ENCODE peak calls at places on chromosome 22, in eight cellular contexts. One of them, this sample, is unnamed.

GRCh38 chr22:40009231-40009769 is 14.5 kb downstream of the FAM83F start:
- DNase-seq in CD8-positive, alpha-beta T cell: no peak
- DNase-seq in thoracic aorta: no peak
- DNase-seq in ovary: no peak
- DNase-seq in cardiac fibroblast: no peak
- DNase-seq in HFFc6: no peak
- DNase-seq in lower lobe of right lung: peak
- DNase-seq in fibroblast of the aortic adventitia: no peak
- DNase-seq in this sample: no peak

GRCh38 chr22:41524283-41524682 is 20.0 kb downstream of the POLR3H start:
- DNase-seq in fibroblast of the aortic adventitia: peak
- DNase-seq in lower lobe of right lung: peak
- DNase-seq in CD8-positive, alpha-beta T cell: no peak
- DNase-seq in ovary: peak
- DNase-seq in thoracic aorta: peak
- DNase-seq in cardiac fibroblast: peak
- DNase-seq in HFFc6: no peak
- DNase-seq in this sample: no peak

GRCh38 chr22:37354271-37355069 is 72.2 kb downstream of the CYTH4 start:
- DNase-seq in HFFc6: no peak
- DNase-seq in fibroblast of the aortic adventitia: no peak
- DNase-seq in cardiac fibroblast: no peak
- DNase-seq in lower lobe of right lung: no peak
- DNase-seq in ovary: no peak
- DNase-seq in CD8-positive, alpha-beta T cell: no peak
- DNase-seq in thoracic aorta: no peak
- DNase-seq in this sample: no peak

GRCh38 chr22:24506802-24507438 is 11.8 kb downstream of the UPB1 start:
- DNase-seq in thoracic aorta: no peak
- DNase-seq in HFFc6: peak
- DNase-seq in fibroblast of the aortic adventitia: no peak
- DNase-seq in cardiac fibroblast: no peak
- DNase-seq in ovary: peak
- DNase-seq in lower lobe of right lung: no peak
- DNase-seq in CD8-positive, alpha-beta T cell: no peak
- DNase-seq in this sample: no peak

GRCh38 chr22:20264614-20265452 is 3.3 kb downstream of the RTN4R start:
- DNase-seq in fibroblast of the aortic adventitia: no peak
- DNase-seq in cardiac fibroblast: no peak
- DNase-seq in CD8-positive, alpha-beta T cell: no peak
- DNase-seq in lower lobe of right lung: no peak
- DNase-seq in thoracic aorta: no peak
- DNase-seq in ovary: no peak
- DNase-seq in HFFc6: no peak
- DNase-seq in this sample: no peak

GRCh38 chr22:20084547-20085413 is 4.7 kb downstream of the DGCR8 start:
- DNase-seq in CD8-positive, alpha-beta T cell: no peak
- DNase-seq in ovary: no peak
- DNase-seq in cardiac fibroblast: peak
- DNase-seq in fibroblast of the aortic adventitia: peak
- DNase-seq in HFFc6: no peak
- DNase-seq in thoracic aorta: no peak
- DNase-seq in lower lobe of right lung: peak
- DNase-seq in this sample: no peak

GRCh38 chr22:40818192-40818746 is 877 bp downstream of the SLC25A17 start:
- DNase-seq in cardiac fibroblast: no peak
- DNase-seq in fibroblast of the aortic adventitia: peak
- DNase-seq in HFFc6: no peak
- DNase-seq in thoracic aorta: no peak
- DNase-seq in CD8-positive, alpha-beta T cell: no peak
- DNase-seq in lower lobe of right lung: no peak
- DNase-seq in ovary: no peak
- DNase-seq in this sample: no peak

GRCh38 chr22:40071720-40072119 is 77.0 kb downstream of the FAM83F start:
- DNase-seq in lower lobe of right lung: no peak
- DNase-seq in cardiac fibroblast: no peak
- DNase-seq in ovary: no peak
- DNase-seq in thoracic aorta: no peak
- DNase-seq in fibroblast of the aortic adventitia: no peak
- DNase-seq in CD8-positive, alpha-beta T cell: no peak
- DNase-seq in HFFc6: no peak
- DNase-seq in this sample: no peak

GRCh38 chr22:40679964-40680818 is 907 bp downstream of the MCHR1 start:
- DNase-seq in cardiac fibroblast: peak
- DNase-seq in HFFc6: peak
- DNase-seq in CD8-positive, alpha-beta T cell: no peak
- DNase-seq in thoracic aorta: no peak
- DNase-seq in lower lobe of right lung: no peak
- DNase-seq in ovary: peak
- DNase-seq in fibroblast of the aortic adventitia: peak
- DNase-seq in this sample: no peak

DNA sequence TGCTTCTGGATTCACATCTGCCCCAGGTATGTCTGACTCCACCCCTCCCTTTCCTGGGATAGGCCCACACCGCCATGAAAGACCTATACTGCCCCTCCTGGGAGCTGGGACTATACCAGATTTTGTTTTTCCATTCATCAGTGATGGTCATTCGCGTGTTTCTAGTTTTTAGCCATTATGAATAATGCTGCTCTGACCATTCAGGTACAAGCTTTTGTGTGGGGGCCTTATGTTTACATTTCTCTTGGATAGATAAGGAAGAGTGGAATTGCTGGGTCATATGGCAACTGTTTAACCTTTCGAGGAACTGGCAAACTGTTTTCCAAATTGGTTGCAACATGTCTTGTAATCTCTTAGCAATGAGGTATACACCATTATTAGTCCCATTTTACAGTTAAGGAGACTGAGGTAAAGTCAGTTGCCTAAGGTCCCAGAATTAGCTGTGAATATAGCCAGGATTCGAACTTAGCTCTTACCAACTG is 1.2 kb upstream of the TBC1D10A start:
- DNase-seq in CD8-positive, alpha-beta T cell: no peak
- DNase-seq in thoracic aorta: no peak
- DNase-seq in cardiac fibroblast: no peak
- DNase-seq in fibroblast of the aortic adventitia: no peak
- DNase-seq in ovary: no peak
- DNase-seq in lower lobe of right lung: no peak
- DNase-seq in HFFc6: no peak
- DNase-seq in this sample: no peak
- TF ChIP-seq CTCF in CD8-positive, alpha-beta T cell: no peak
- TF ChIP-seq CTCF in thoracic aorta: no peak
- TF ChIP-seq CTCF in cardiac fibroblast: no peak
- TF ChIP-seq CTCF in fibroblast of the aortic adventitia: no peak
- TF ChIP-seq CTCF in ovary: no peak
- TF ChIP-seq CTCF in lower lobe of right lung: no peak
- TF ChIP-seq CTCF in HFFc6: no peak
- TF ChIP-seq CTCF in this sample: peak

GRCh38 chr22:35739076-35739475 is 21.4 kb downstream of the APOL5 start:
- DNase-seq in thoracic aorta: no peak
- DNase-seq in fibroblast of the aortic adventitia: no peak
- DNase-seq in CD8-positive, alpha-beta T cell: no peak
- DNase-seq in ovary: no peak
- DNase-seq in HFFc6: no peak
- DNase-seq in lower lobe of right lung: no peak
- DNase-seq in cardiac fibroblast: no peak
- DNase-seq in this sample: no peak

GRCh38 chr22:35742342-35743100 is 24.8 kb downstream of the APOL5 start:
- DNase-seq in CD8-positive, alpha-beta T cell: no peak
- DNase-seq in HFFc6: peak
- DNase-seq in cardiac fibroblast: peak
- DNase-seq in lower lobe of right lung: no peak
- DNase-seq in fibroblast of the aortic adventitia: peak
- DNase-seq in ovary: no peak
- DNase-seq in thoracic aorta: no peak
- DNase-seq in this sample: no peak

GRCh38 chr22:35736701-35737100 is 19.0 kb downstream of the APOL5 start:
- DNase-seq in CD8-positive, alpha-beta T cell: no peak
- DNase-seq in cardiac fibroblast: no peak
- DNase-seq in HFFc6: no peak
- DNase-seq in fibroblast of the aortic adventitia: no peak
- DNase-seq in ovary: no peak
- DNase-seq in lower lobe of right lung: no peak
- DNase-seq in thoracic aorta: no peak
- DNase-seq in this sample: no peak

GRCh38 chr22:35740616-35741015 is 22.9 kb downstream of the APOL5 start:
- DNase-seq in lower lobe of right lung: no peak
- DNase-seq in HFFc6: no peak
- DNase-seq in ovary: no peak
- DNase-seq in cardiac fibroblast: no peak
- DNase-seq in fibroblast of the aortic adventitia: no peak
- DNase-seq in CD8-positive, alpha-beta T cell: no peak
- DNase-seq in thoracic aorta: no peak
- DNase-seq in this sample: no peak

DNA sequence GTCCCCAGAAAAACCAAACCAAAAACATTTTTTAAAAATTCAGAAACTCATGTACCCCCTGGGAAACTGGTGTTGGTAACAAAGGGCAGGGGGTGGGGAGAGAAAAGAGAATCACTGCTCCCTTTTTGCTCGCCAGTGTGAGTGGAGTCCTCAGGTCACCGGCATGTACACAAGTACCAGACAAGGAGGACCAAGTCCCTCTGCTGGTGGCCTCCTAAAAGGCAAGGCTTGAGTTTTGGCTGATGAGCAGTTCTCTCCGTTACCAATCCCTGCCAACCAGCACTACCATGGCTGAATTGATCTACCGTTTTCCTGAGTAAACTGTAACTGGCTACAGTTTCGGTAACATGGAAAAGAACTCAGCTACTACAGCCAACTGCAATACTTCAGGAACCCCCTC is 22.0 kb downstream of the APOL5 start:
- DNase-seq in CD8-positive, alpha-beta T cell: no peak
- DNase-seq in cardiac fibroblast: no peak
- DNase-seq in lower lobe of right lung: no peak
- DNase-seq in ovary: no peak
- DNase-seq in fibroblast of the aortic adventitia: peak
- DNase-seq in thoracic aorta: no peak
- DNase-seq in HFFc6: no peak
- DNase-seq in this sample: no peak
- TF ChIP-seq CTCF in CD8-positive, alpha-beta T cell: no peak
- TF ChIP-seq CTCF in cardiac fibroblast: no peak
- TF ChIP-seq CTCF in lower lobe of right lung: peak
- TF ChIP-seq CTCF in ovary: peak
- TF ChIP-seq CTCF in fibroblast of the aortic adventitia: peak
- TF ChIP-seq CTCF in thoracic aorta: peak
- TF ChIP-seq CTCF in HFFc6: peak
- TF ChIP-seq CTCF in this sample: peak

DNA sequence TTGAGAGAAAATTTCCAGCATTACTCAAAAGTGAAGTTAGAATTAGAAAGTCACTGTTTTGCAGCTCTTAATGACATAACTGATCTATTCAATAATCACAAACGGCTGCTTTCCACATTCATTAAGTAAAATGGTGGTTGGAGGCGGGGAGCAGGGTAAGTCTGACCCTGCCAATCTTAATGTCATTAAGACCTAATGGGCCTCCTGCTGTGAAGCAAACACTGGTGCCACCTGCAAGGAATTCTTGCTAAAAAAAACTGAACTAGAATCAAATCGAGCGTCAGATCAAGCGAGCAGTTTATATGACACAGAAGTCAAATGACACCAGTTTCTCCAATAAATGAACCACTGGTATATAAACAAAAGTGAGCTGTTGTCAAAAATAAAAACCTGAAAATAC is 351.5 kb downstream of the BRD1 start:
- DNase-seq in cardiac fibroblast: no peak
- DNase-seq in thoracic aorta: no peak
- DNase-seq in lower lobe of right lung: no peak
- DNase-seq in CD8-positive, alpha-beta T cell: no peak
- DNase-seq in ovary: no peak
- DNase-seq in fibroblast of the aortic adventitia: no peak
- DNase-seq in HFFc6: no peak
- DNase-seq in this sample: no peak
- TF ChIP-seq CTCF in cardiac fibroblast: no peak
- TF ChIP-seq CTCF in thoracic aorta: no peak
- TF ChIP-seq CTCF in lower lobe of right lung: no peak
- TF ChIP-seq CTCF in CD8-positive, alpha-beta T cell: no peak
- TF ChIP-seq CTCF in ovary: no peak
- TF ChIP-seq CTCF in fibroblast of the aortic adventitia: no peak
- TF ChIP-seq CTCF in HFFc6: no peak
- TF ChIP-seq CTCF in this sample: no peak

DNA sequence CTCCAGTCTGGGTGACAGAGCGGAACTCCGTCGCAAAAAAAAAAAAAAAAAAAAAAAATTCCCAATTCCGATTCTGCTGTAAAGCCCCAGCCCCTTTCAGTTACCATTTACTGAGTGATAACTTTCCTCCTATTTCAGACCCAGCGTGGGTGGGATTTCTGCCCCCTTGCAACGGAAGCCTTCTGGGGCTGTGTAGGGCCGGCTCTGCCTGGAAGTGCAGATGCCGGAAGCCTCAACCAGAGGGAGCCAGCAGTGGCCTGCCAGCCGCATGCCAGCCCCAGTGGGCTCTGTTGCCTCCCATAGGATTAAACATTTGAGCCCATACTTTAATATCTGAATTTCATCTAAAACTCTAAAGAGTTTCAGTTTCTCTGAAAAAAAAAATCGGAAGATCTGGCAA is 60.0 kb upstream of the NUP50 start:
- DNase-seq in HFFc6: no peak
- DNase-seq in lower lobe of right lung: no peak
- DNase-seq in cardiac fibroblast: no peak
- DNase-seq in thoracic aorta: no peak
- DNase-seq in fibroblast of the aortic adventitia: no peak
- DNase-seq in ovary: no peak
- DNase-seq in CD8-positive, alpha-beta T cell: no peak
- DNase-seq in this sample: no peak
- TF ChIP-seq CTCF in HFFc6: peak
- TF ChIP-seq CTCF in lower lobe of right lung: no peak
- TF ChIP-seq CTCF in cardiac fibroblast: peak
- TF ChIP-seq CTCF in thoracic aorta: no peak
- TF ChIP-seq CTCF in fibroblast of the aortic adventitia: no peak
- TF ChIP-seq CTCF in ovary: no peak
- TF ChIP-seq CTCF in CD8-positive, alpha-beta T cell: no peak
- TF ChIP-seq CTCF in this sample: peak

GRCh38 chr22:26797910-26798309 is 140.5 kb downstream of the MIAT start:
- DNase-seq in ovary: no peak
- DNase-seq in fibroblast of the aortic adventitia: no peak
- DNase-seq in HFFc6: no peak
- DNase-seq in thoracic aorta: no peak
- DNase-seq in lower lobe of right lung: no peak
- DNase-seq in CD8-positive, alpha-beta T cell: no peak
- DNase-seq in cardiac fibroblast: no peak
- DNase-seq in this sample: no peak
- TF ChIP-seq CTCF in ovary: no peak
- TF ChIP-seq CTCF in fibroblast of the aortic adventitia: no peak
- TF ChIP-seq CTCF in HFFc6: peak
- TF ChIP-seq CTCF in thoracic aorta: no peak
- TF ChIP-seq CTCF in lower lobe of right lung: no peak
- TF ChIP-seq CTCF in CD8-positive, alpha-beta T cell: no peak
- TF ChIP-seq CTCF in cardiac fibroblast: no peak
- TF ChIP-seq CTCF in this sample: peak

This sample was measured in chondrocyte.